ENCODE peak calls at places on chromosomes 4 and X, in ten cellular contexts. C is ascending aorta; W is suprapubic skin; V is mesenchymal stem cell; T is naive thymus-derived CD4-positive, alpha-beta T cell; X is thyroid gland; P is Peyer's patch; R is tibial nerve; I is aorta; E is PC-3. G is an unnamed sample.

GRCh38 chr4:37780444-37781133 is 45.9 kb upstream of the PGM2 start:
- DNase-seq in R (no peak), C (no peak), W (no peak), V (no peak), X (no peak), I (peak; percentile 48), E (no peak), P (peak; percentile 50), T (peak; percentile 24), G (peak; percentile 63)

GRCh38 chr4:164937576-164938270 is 39.7 kb downstream of the TRIM61 start:
- DNase-seq in C (no peak), V (peak; percentile 13), P (no peak), I (no peak), X (no peak), W (no peak), R (no peak), T (no peak), E (no peak), G (no peak)

GRCh38 chr4:156660470-156660869 is 311.1 kb downstream of the PDGFC start:
- DNase-seq in W (no peak), T (no peak), V (no peak), C (no peak), I (no peak), P (no peak), E (no peak), R (no peak), X (no peak), G (no peak)

GRCh38 chr4:57410331-57411052 is 300.3 kb upstream of the IGFBP7 start:
- DNase-seq in V (no peak), R (peak; percentile 13), I (peak; percentile 60), C (no peak), E (no peak), W (no peak), X (no peak), P (no peak), T (no peak), G (no peak)

GRCh38 chrX:141839856-141840255 is 1.7 kb downstream of the MAGEC3 start:
- DNase-seq in R (no peak), X (no peak), I (no peak), C (no peak), V (no peak), P (no peak), E (peak; percentile 23), W (no peak), T (no peak), G (no peak)

GRCh38 chrX:16196829-16197228 is 29.5 kb downstream of the MAGEB17 start:
- DNase-seq in P (no peak), I (no peak), R (no peak), X (no peak), W (no peak), T (no peak), C (no peak), E (no peak), V (no peak), G (no peak)

GRCh38 chrX:1610166-1610565 is 4.7 kb upstream of the ASMT start:
- DNase-seq in V (no peak), R (no peak), P (no peak), I (no peak), E (no peak), T (no peak), W (no peak), X (no peak), C (no peak), G (no peak)

GRCh38 chr4:137393043-137393442 is 139.3 kb downstream of the PCDH18 start:
- DNase-seq in E (no peak), W (no peak), T (no peak), C (no peak), P (no peak), X (no peak), R (no peak), V (peak; percentile 16), I (peak; percentile 48), G (no peak)

GRCh38 chr4:1770791-1771231 is 22.3 kb upstream of the FGFR3 start:
- DNase-seq in P (no peak), I (no peak), V (no peak), R (no peak), E (no peak), X (no peak), T (no peak), C (no peak), W (no peak), G (no peak)
- H3K4me1 ChIP-seq in P (no peaks in the 10 kb centered on the region), I (no peaks in the 10 kb centered on the region), V (peaks cover 47% of the 10 kb centered on the region), R (no peaks in the 10 kb centered on the region), E (no peaks in the 10 kb centered on the region), X (peaks cover 10% of the 10 kb centered on the region), T (no peaks in the 10 kb centered on the region), C (peaks cover 4% of the 10 kb centered on the region), W (peaks cover 67% of the 10 kb centered on the region), G (no peaks in the 10 kb centered on the region)

DNA sequence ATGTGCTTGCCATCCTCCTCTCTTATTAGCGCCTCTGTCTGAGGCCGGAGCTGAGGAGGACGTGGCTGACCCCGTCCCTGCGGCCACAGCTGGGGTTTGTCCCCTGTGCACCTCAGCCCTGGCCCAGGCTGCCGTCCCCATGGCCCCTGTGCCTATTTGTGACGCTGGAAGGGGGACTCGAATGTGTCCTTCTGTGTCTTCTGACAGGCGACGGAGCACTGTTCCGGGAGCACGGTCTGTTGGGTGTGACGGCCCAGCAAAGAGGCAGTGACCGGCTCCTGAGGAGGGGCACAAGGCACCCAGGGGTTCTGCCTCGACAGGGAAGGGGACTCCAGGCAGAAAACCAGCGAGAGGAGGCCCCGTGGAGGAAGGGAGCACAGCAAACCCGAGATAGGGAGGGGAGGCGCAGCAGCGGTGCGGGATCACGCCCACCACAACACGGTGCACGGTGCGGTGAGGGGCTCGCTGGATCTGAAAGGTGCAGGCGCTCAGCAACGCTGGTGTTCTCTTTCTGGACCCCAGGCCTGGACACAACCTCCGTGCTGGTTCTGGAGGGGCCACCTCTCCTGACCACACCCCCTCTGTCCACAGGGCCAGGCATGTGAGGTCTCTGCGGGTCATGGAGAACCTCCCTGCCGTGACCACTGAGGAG is 5.6 kb downstream of the SH3TC1 start:
- DNase-seq in R (no peak), C (no peak), V (no peak), T (no peak), P (no peak), I (no peak), X (no peak), E (no peak), W (no peak), G (no peak)
- H3K4me1 ChIP-seq in R (no peaks in the 10 kb centered on the region), C (peaks cover 6% of the 10 kb centered on the region), V (peaks cover 50% of the 10 kb centered on the region), T (peaks cover 19% of the 10 kb centered on the region), P (peaks cover 17% of the 10 kb centered on the region), I (no peaks in the 10 kb centered on the region), X (peaks cover 38% of the 10 kb centered on the region), E (peaks cover 5% of the 10 kb centered on the region), W (peaks cover 40% of the 10 kb centered on the region), G (peaks cover 30% of the 10 kb centered on the region)

GRCh38 chr4:185396724-185397402 is at the start of gene ANKRD37:
- DNase-seq in I (peak; percentile 66), T (no peak), P (no peak), V (peak; percentile 45), C (peak; percentile 21), W (no peak), E (peak; percentile 48), R (no peak), X (peak; percentile 72), G (no peak)

GRCh38 chr4:185394568-185395254 is 1.0 kb downstream of the LRP2BP start:
- DNase-seq in T (no peak), X (no peak), P (no peak), R (no peak), V (no peak), E (peak; percentile 9), W (no peak), I (no peak), C (no peak), G (no peak)

GRCh38 chr4:185398618-185399017 is 2.0 kb downstream of the ANKRD37 start:
- DNase-seq in C (no peak), V (no peak), R (no peak), W (no peak), E (no peak), P (no peak), I (no peak), X (no peak), T (no peak), G (no peak)

GRCh38 chr4:185395255-185395955 is at the start of gene LRP2BP:
- DNase-seq in T (no peak), W (no peak), P (no peak), E (peak; percentile 18), X (no peak), I (no peak), R (no peak), C (no peak), V (peak; percentile 7), G (peak; percentile 18)

DNA sequence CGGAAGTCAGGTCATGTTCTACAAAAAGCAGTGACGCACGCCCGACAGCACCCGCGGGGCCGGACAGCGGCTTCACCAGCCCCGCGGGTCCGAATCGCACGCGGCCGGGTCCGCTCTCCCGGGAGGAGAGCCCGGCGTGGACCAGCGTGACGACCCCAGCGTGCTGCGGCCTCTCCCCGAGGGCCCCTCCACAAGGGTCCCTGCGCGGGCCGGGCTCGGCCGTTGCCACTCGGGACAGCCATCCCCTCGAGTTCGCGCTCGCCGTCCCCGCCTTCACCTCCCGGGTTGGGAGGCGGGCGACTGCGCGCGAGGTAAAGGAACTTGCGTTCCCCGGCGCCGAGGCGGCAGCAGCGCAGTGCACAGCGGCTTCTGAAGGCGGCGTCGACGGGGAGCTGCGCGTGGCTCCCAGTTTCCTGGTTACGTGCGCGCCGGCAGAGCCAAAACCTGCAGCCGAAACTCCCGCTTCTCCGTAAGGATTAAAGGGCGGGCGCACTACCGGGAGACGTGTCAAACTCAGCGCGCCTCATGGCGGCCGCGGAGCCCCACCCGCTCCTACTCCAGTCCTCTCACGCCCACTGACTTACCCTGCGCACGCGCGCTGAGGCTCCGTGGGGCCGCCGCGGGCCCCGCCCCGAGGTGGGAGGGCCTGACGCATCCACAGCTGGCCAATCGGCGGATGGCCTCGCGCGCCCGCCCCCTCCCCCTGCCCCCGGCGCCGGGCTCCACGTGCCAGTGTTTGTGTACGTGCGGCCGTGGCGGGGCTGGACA is 416 bp upstream of the LRP2BP start:
- DNase-seq in I (peak; percentile 98), E (peak; percentile 96), C (peak; percentile 96), R (peak; percentile 94), X (peak; percentile 98), V (peak; percentile 96), T (peak; percentile 100), P (peak; percentile 91), W (peak; percentile 97), G (peak; percentile 93)
- H3K4me1 ChIP-seq in I (no peaks in the 10 kb centered on the region), E (peaks cover 26% of the 10 kb centered on the region), C (peaks cover 13% of the 10 kb centered on the region), R (no peaks in the 10 kb centered on the region), X (peaks cover 15% of the 10 kb centered on the region), V (peaks cover 4% of the 10 kb centered on the region), T (peaks cover 12% of the 10 kb centered on the region), P (peaks cover 3% of the 10 kb centered on the region), W (peaks cover 43% of the 10 kb centered on the region), G (peaks cover 16% of the 10 kb centered on the region)

GRCh38 chr4:78613522-78614311 is 62.1 kb downstream of the ANXA3 start:
- DNase-seq in P (no peak), R (no peak), X (no peak), C (no peak), W (no peak), E (no peak), V (no peak), T (peak; percentile 23), I (no peak), G (no peak)
- H3K4me1 ChIP-seq in P (no peaks in the 10 kb centered on the region), R (no peaks in the 10 kb centered on the region), X (no peaks in the 10 kb centered on the region), C (no peaks in the 10 kb centered on the region), W (peaks cover 4% of the 10 kb centered on the region), E (no peaks in the 10 kb centered on the region), V (peaks cover 2% of the 10 kb centered on the region), T (peaks cover 36% of the 10 kb centered on the region), I (no peaks in the 10 kb centered on the region), G (peaks cover 32% of the 10 kb centered on the region)